ENCODE peak calls at places on chromosomes 13 and 19, in seven cellular contexts. N is body of pancreas, D is K562, O is sigmoid colon, M is gastrocnemius medialis, C is suprapubic skin, G is heart left ventricle. I is an unnamed sample.

GRCh38 chr19:45050036-45050435 is 11.2 kb downstream of the CLASRP start:
- DNase-seq in N (no peak), D (no peak), O (no peak), M (no peak), C (no peak), G (no peak), I (no peak)

GRCh38 chr13:52711277-52711676 is 28.3 kb downstream of the CNMD start:
- DNase-seq in N (no peak), D (no peak), O (no peak), M (no peak), C (no peak), G (no peak), I (no peak)

GRCh38 chr13:76860706-76861105 is 25.5 kb downstream of the KCTD12 start:
- DNase-seq in N (no peak), D (no peak), O (no peak), M (no peak), C (no peak), G (no peak), I (no peak)

GRCh38 chr13:46369506-46370268 is 17.4 kb downstream of the RUBCNL start:
- DNase-seq in N (no peak), D (no peak), O (no peak), M (no peak), C (no peak), G (no peak), I (no peak)

GRCh38 chr19:30742981-30743380 is 370.8 kb downstream of the ZNF536 start:
- DNase-seq in N (no peak), D (no peak), O (no peak), M (no peak), C (no peak), G (no peak), I (no peak)

GRCh38 chr13:103243495-103243894 is 177.3 kb upstream of the SLC10A2 start:
- DNase-seq in N (no peak), D (no peak), O (no peak), M (no peak), C (no peak), G (no peak), I (no peak)

GRCh38 chr13:23744315-23744714 is 144.9 kb downstream of the MIPEP start:
- DNase-seq in N (no peak), D (no peak), O (no peak), M (no peak), C (no peak), G (no peak), I (no peak)

GRCh38 chr13:23319915-23320224 is 113.6 kb downstream of the SACS start:
- DNase-seq in N (no peak), D (no peak), O (no peak), M (no peak), C (no peak), G (no peak), I (no peak)

GRCh38 chr19:10625762-10626138 is 397 bp downstream of the SLC44A2 start:
- DNase-seq in N (no peak), D (no peak), O (no peak), M (no peak), C (no peak), G (no peak), I (no peak)

GRCh38 chr19:34135401-34135800 is 36.9 kb upstream of the LSM14A start:
- DNase-seq in N (peak; percentile 84), D (peak; percentile 32), O (no peak), M (no peak), C (no peak), G (no peak), I (no peak)

GRCh38 chr13:43584711-43585110 is 202.1 kb downstream of the ENOX1 start:
- DNase-seq in N (no peak), D (no peak), O (no peak), M (no peak), C (no peak), G (no peak), I (no peak)

GRCh38 chr19:43809762-43810696 is 7.8 kb upstream of the LYPD5 start:
- DNase-seq in N (no peak), D (peak; percentile 71), O (no peak), M (no peak), C (no peak), G (no peak), I (no peak)

GRCh38 chr19:29547361-29547960 is 21.7 kb downstream of the VSTM2B start:
- DNase-seq in N (no peak), D (no peak), O (no peak), M (no peak), C (no peak), G (no peak), I (peak; percentile 22)

GRCh38 chr19:1567116-1567847 is 843 bp downstream of the MEX3D start:
- DNase-seq in N (peak; percentile 24), D (peak; percentile 47), O (no peak), M (no peak), C (no peak), G (no peak), I (no peak)

GRCh38 chr13:50805805-50806204 is 37.7 kb downstream of the DLEU7 start:
- DNase-seq in N (no peak), D (no peak), O (no peak), M (no peak), C (no peak), G (no peak), I (no peak)

GRCh38 chr13:97975851-97976550 is 22.5 kb downstream of the IPO5 start:
- DNase-seq in N (peak; percentile 92), D (peak; percentile 90), O (peak; percentile 94), M (peak; percentile 78), C (peak; percentile 91), G (peak; percentile 92), I (peak; percentile 80)

GRCh38 chr13:97977982-97978381 is 24.5 kb downstream of the IPO5 start:
- DNase-seq in N (no peak), D (no peak), O (no peak), M (no peak), C (no peak), G (no peak), I (no peak)

GRCh38 chr13:97977376-97977705 is 23.9 kb downstream of the IPO5 start:
- DNase-seq in N (no peak), D (peak; percentile 5), O (no peak), M (no peak), C (no peak), G (no peak), I (no peak)

GRCh38 chr13:97975280-97975850 is 21.9 kb downstream of the IPO5 start:
- DNase-seq in N (no peak), D (no peak), O (no peak), M (no peak), C (no peak), G (no peak), I (no peak)

GRCh38 chr13:97976551-97977375 is 23.3 kb downstream of the IPO5 start:
- DNase-seq in N (no peak), D (peak; percentile 18), O (no peak), M (no peak), C (peak; percentile 68), G (peak; percentile 30), I (no peak)
- H3K27me3 ChIP-seq in N (no peaks in the 10 kb centered on the region), D (no peaks in the 10 kb centered on the region), O (no peaks in the 10 kb centered on the region), M (no peaks in the 10 kb centered on the region), C (no peaks in the 10 kb centered on the region), G (no peaks in the 10 kb centered on the region), I (no peaks in the 10 kb centered on the region)

GRCh38 chr19:41957161-41957837 is 1.8 kb downstream of the RABAC1 start:
- DNase-seq in N (no peak), D (no peak), O (no peak), M (no peak), C (no peak), G (no peak), I (no peak)

GRCh38 chr19:41956621-41957020 is 2.5 kb downstream of the RABAC1 start:
- DNase-seq in N (no peak), D (no peak), O (no peak), M (no peak), C (no peak), G (no peak), I (no peak)

GRCh38 chr19:41959056-41960053 is at the start of gene RABAC1:
- DNase-seq in N (peak; percentile 91), D (peak; percentile 93), O (peak; percentile 94), M (peak; percentile 83), C (peak; percentile 91), G (peak; percentile 93), I (peak; percentile 84)

GRCh38 chr19:41957838-41958366 is 1.2 kb downstream of the RABAC1 start:
- DNase-seq in N (peak; percentile 86), D (peak; percentile 93), O (peak; percentile 79), M (peak; percentile 16), C (no peak), G (peak; percentile 76), I (peak; percentile 71)

DNA sequence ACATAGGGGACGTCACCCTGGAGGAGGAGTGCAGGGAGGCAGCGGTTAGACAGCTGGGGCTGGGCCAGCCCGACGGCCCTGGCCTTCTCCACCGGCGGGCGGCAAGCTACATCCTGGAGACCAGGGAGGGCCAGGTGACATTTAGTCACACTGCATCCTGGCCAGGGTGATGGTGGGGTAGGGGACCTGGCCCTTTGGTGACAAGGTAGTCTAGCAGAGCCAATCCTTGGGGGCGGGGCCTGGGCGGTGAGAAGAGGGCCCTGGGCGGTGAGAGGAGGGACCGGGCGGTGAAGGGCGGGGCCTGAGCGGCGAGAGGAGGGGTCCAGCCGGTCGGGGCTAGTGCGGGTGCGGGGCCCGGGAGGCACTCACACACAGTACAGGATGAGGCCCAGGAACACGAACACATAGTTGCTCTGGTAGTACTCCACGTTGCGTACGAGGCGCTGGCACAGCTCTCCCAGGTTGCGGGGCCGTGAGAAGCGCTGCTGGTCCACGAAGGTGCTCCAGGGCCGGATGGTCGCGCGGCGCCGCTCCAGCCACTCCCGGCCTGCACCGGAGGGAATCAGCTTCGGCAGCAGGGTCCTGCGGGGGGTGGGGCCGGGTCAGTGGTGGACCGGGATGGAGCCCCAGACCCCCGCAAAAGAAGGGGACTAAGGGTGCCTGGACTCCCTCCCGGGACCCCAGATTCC is 610 bp downstream of the RABAC1 start:
- DNase-seq in N (peak; percentile 90), D (peak; percentile 83), O (peak; percentile 90), M (peak; percentile 70), C (peak; percentile 91), G (peak; percentile 88), I (peak; percentile 87)
- TF ChIP-seq POLR2A in N (peak; percentile 53), D (peak; percentile 54), O (peak; percentile 37), M (peak; percentile 37), C (peak; percentile 41), G (peak; percentile 50), I (peak; percentile 53)

GRCh38 chr13:35851238-35851814 is 279.9 kb downstream of the DCLK1 start:
- DNase-seq in N (no peak), D (no peak), O (no peak), M (no peak), C (no peak), G (no peak), I (no peak)
- H3K4me3 ChIP-seq in N (no peak overlapping the region), D (no peak overlapping the region), O (no peak overlapping the region), M (no peak overlapping the region), C (peak overlapping the region; percentile 27), G (no peak overlapping the region), I (no peak overlapping the region)

GRCh38 chr19:38221421-38221820 is 2.6 kb downstream of the DPF1 start:
- DNase-seq in N (no peak), D (no peak), O (no peak), M (no peak), C (no peak), G (no peak), I (no peak)

GRCh38 chr19:38223119-38223523 is 901 bp downstream of the DPF1 start:
- DNase-seq in N (no peak), D (no peak), O (no peak), M (no peak), C (no peak), G (no peak), I (no peak)

GRCh38 chr19:38224014-38224862 is at the start of gene DPF1:
- DNase-seq in N (peak; percentile 27), D (peak; percentile 92), O (no peak), M (no peak), C (no peak), G (peak; percentile 60), I (no peak)

GRCh38 chr19:38223617-38224013 is 407 bp downstream of the DPF1 start:
- DNase-seq in N (no peak), D (no peak), O (no peak), M (no peak), C (no peak), G (no peak), I (no peak)

GRCh38 chr19:38221919-38222828 is 1.8 kb downstream of the DPF1 start:
- DNase-seq in N (no peak), D (no peak), O (no peak), M (no peak), C (no peak), G (no peak), I (no peak)
- H3K27me3 ChIP-seq in N (no peaks in the 10 kb centered on the region), D (no peaks in the 10 kb centered on the region), O (peaks cover 87% of the 10 kb centered on the region), M (peaks cover 44% of the 10 kb centered on the region), C (peaks cover 68% of the 10 kb centered on the region), G (peaks cover 14% of the 10 kb centered on the region), I (peaks cover 6% of the 10 kb centered on the region)

I was measured in breast epithelium.